ENCODE peak calls at places on chromosomes 16 and 17, in four cellular contexts. V is GM20000; G is A549; K is CD4-positive, alpha-beta T cell. X is an unnamed sample.
A peak's percentile ranks its signal among the peaks of the same experiment; 100 is the strongest.

GRCh38 chr16:84543931-84544776 is 39.7 kb upstream of the MEAK7 start:
- DNase-seq in V (no peak), G (no peak), K (peak; percentile 29), X (peak; percentile 84)

GRCh38 chr17:5049314-5049819 is 14.1 kb upstream of the SLC52A1 start:
- DNase-seq in V (peak; percentile 55), G (no peak), K (peak; percentile 78), X (peak; percentile 69)

GRCh38 chr16:20621406-20621805 is 45.2 kb upstream of the ACSM2B start:
- DNase-seq in V (no peak), G (no peak), K (no peak), X (no peak)

GRCh38 chr16:8571061-8571596 is 19.2 kb downstream of the TMEM114 start:
- DNase-seq in V (no peak), G (no peak), K (no peak), X (no peak)

GRCh38 chr16:85314633-85315032 is 202.4 kb upstream of the CIBAR2 start:
- DNase-seq in V (no peak), G (no peak), K (no peak), X (no peak)

GRCh38 chr17:21475555-21475954 is 99.4 kb downstream of the KCNJ12 start:
- DNase-seq in V (no peak), G (no peak), K (no peak), X (no peak)

GRCh38 chr17:8889458-8890210 is 22.2 kb upstream of the PIK3R6 start:
- DNase-seq in V (no peak), G (no peak), K (no peak), X (no peak)

GRCh38 chr16:3977376-3977775 is 96.9 kb upstream of the CREBBP start:
- DNase-seq in V (no peak), G (no peak), K (no peak), X (no peak)

GRCh38 chr17:9890124-9890523 is 14.9 kb downstream of the RCVRN start:
- DNase-seq in V (peak; percentile 64), G (peak; percentile 52), K (no peak), X (peak; percentile 39)

GRCh38 chr16:55437627-55438026 is 41.4 kb upstream of the MMP2 start:
- DNase-seq in V (peak; percentile 12), G (no peak), K (no peak), X (no peak)

GRCh38 chr17:64097196-64097936 is 32.6 kb downstream of the ERN1 start:
- DNase-seq in V (no peak), G (no peak), K (no peak), X (no peak)

GRCh38 chr16:1613240-1613639 is 1.1 kb downstream of the CRAMP1 start:
- DNase-seq in V (peak; percentile 39), G (no peak), K (no peak), X (peak; percentile 27)

GRCh38 chr16:2770057-2770780 is 6.9 kb downstream of the ELOB start:
- DNase-seq in V (no peak), G (no peak), K (no peak), X (no peak)

GRCh38 chr17:65261152-65261551 is 124.0 kb downstream of the RGS9 start:
- DNase-seq in V (no peak), G (no peak), K (no peak), X (no peak)

GRCh38 chr16:16150878-16151152 is 72.5 kb downstream of the ABCC6 start:
- DNase-seq in V (no peak), G (no peak), K (no peak), X (no peak)

GRCh38 chr17:13601317-13601775 is 383 bp downstream of the HS3ST3A1 start:
- DNase-seq in V (peak; percentile 23), G (no peak), K (no peak), X (no peak)

GRCh38 chr17:50806141-50806643 is 29.2 kb upstream of the WFIKKN2 start:
- DNase-seq in V (no peak), G (no peak), K (no peak), X (peak; percentile 14)

GRCh38 chr16:52812945-52813556 is 239.6 kb downstream of the CHD9NB start:
- DNase-seq in V (no peak), G (peak; percentile 10), K (no peak), X (no peak)

GRCh38 chr16:89322381-89323119 is 105.0 kb downstream of the ZNF778 start:
- DNase-seq in V (no peak), G (peak; percentile 70), K (no peak), X (no peak)

GRCh38 chr16:24668481-24669001 is 60.9 kb upstream of the TNRC6A start:
- DNase-seq in V (no peak), G (no peak), K (no peak), X (peak; percentile 77)

GRCh38 chr17:48722924-48723554 is at the start of gene PRAC2:
- DNase-seq in V (no peak), G (no peak), K (no peak), X (no peak)

GRCh38 chr16:47392114-47392513 is 68.7 kb downstream of the ITFG1 start:
- DNase-seq in V (peak; percentile 31), G (no peak), K (no peak), X (peak; percentile 28)

GRCh38 chr17:74592087-74592990 is at the start of gene CD300LD:
- DNase-seq in V (no peak), G (no peak), K (no peak), X (no peak)

GRCh38 chr17:58072862-58073261 is 10.4 kb upstream of the DYNLL2 start:
- DNase-seq in V (no peak), G (no peak), K (no peak), X (no peak)

GRCh38 chr16:80583466-80583865 is 42.7 kb downstream of the DYNLRB2 start:
- DNase-seq in V (no peak), G (no peak), K (no peak), X (peak; percentile 70)

GRCh38 chr16:55647798-55648197 is 8.0 kb upstream of the SLC6A2 start:
- DNase-seq in V (no peak), G (no peak), K (no peak), X (no peak)

GRCh38 chr17:56948491-56948890 is 12.4 kb downstream of the COIL start:
- DNase-seq in V (no peak), G (no peak), K (no peak), X (no peak)

GRCh38 chr17:63993368-63993990 is 4.7 kb upstream of the PRR29 start:
- DNase-seq in V (no peak), G (no peak), K (no peak), X (no peak)

GRCh38 chr16:84730406-84731106 is 30.8 kb downstream of the USP10 start:
- DNase-seq in V (peak; percentile 52), G (peak; percentile 82), K (peak; percentile 12), X (peak; percentile 64)

GRCh38 chr16:57694556-57695377 is at the start of gene DRC7:
- DNase-seq in V (peak; percentile 66), G (peak; percentile 93), K (no peak), X (peak; percentile 46)

GRCh38 chr16:2757344-2757743 is 4.9 kb downstream of the SRRM2 start:
- DNase-seq in V (no peak), G (no peak), K (no peak), X (no peak)

GRCh38 chr16:78684040-78684611 is 584.7 kb downstream of the WWOX start:
- DNase-seq in V (no peak), G (peak; percentile 6), K (no peak), X (no peak)

GRCh38 chr17:36705651-36706436 is 104.5 kb downstream of the MRM1 start:
- DNase-seq in V (peak; percentile 79), G (peak; percentile 89), K (peak; percentile 36), X (peak; percentile 74)

GRCh38 chr17:36703860-36704266 is 102.5 kb downstream of the MRM1 start:
- DNase-seq in V (peak; percentile 42), G (peak; percentile 51), K (peak; percentile 42), X (peak; percentile 64)

GRCh38 chr17:36707904-36708303 is 106.5 kb downstream of the MRM1 start:
- DNase-seq in V (no peak), G (no peak), K (no peak), X (no peak)

GRCh38 chr17:36706437-36706731 is 105.0 kb downstream of the MRM1 start:
- DNase-seq in V (no peak), G (no peak), K (no peak), X (no peak)
- TF ChIP-seq CTCF in V (no peak), G (no peak), K (peak; percentile 34), X (peak; percentile 25)

DNA sequence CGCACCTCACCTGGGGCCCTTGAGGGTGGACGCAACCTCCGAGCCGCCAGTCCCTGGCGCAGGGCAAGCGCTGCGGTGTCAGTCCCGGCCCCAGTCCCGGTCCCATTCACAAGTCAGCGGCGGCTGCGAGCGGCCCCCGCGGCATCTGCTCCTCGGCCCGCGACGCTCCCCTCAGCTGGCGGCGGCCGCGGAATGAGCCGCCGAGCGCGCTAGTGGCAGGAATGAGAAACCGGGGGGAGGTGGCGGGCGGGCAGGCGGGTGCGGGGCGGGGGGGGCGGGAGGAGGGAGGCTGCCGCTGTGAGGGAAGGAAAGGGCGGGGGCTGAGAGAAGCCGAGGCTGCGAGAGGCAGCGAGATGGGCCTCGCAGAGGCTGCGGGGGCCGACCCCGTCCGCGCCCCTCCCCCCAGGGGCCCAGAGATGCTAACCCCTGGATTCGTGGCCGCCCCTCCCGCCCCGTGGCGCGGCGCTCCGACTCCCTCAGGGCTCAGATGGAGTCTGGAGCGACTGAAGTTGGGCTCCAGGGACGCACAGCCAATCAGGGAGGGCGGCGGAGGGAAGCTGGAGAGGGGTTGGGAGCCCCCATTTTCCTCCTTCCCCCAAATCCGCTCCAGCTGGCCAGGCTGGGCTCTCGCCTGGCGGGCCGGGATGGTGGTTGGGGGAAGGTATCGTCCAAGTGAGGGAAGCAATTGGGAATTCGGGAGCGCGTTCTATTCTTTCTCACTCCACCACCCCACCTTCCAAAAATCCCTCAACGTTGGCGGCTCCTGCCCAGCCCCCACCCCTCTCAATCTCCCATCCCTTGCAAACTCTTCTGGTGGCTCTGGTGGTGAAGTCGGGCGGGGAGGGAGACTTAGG is at the start of gene CDH11:
- DNase-seq in V (no peak), G (no peak), K (no peak), X (no peak)
- TF ChIP-seq CTCF in V (no peak), G (no peak), K (no peak), X (no peak)

GRCh38 chr16:68021490-68021889 is 1.5 kb downstream of the DDX28 start:
- DNase-seq in V (no peak), G (no peak), K (no peak), X (no peak)

GRCh38 chr16:68019167-68019680 is 3.5 kb upstream of the DPEP2NB start:
- DNase-seq in V (no peak), G (no peak), K (no peak), X (no peak)

GRCh38 chr16:68022278-68022727 is 729 bp downstream of the DDX28 start:
- DNase-seq in V (no peak), G (no peak), K (no peak), X (no peak)

DNA sequence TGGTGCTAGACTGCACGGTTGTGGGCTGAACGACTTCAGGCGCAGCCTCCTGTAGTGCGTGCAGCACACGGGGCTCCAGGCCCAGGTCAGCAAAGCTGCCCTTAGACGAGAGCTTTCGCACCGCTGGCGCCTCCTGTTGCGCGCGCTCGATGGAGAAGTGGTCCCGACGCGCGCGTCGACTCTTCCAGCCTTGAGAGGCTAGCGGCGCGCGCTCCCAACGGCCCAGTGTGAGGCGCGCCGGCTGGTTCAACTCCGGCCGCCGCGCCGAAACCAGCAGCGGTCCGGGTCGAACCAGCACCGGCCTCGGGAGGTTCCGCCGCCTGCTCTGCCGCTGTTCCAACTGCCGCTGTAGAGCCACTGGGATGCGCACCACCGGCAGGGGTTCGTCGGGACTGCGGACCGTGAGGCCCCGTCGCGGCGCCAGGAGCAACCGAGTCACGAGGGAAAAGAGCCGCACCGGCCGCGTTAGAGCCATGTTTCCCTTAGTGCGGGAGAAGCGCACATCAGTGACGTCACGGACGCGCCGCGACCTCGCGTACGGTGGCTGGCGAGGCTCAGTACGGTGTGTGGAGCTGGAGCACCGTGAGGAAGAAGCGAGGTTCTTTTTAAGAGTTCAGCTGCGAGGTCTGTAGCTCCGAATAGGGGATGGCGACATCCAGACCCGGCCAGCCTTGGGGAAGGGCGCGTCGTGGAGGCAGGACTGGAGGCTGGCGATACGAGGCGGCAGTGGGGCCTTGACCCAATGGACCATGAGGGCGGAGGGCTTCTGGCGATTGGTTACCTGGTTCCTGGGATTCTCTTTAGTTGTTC is at the start of the genes DDX28 and DUS2:
- DNase-seq in V (peak; percentile 93), G (peak; percentile 73), K (peak; percentile 91), X (peak; percentile 95)
- TF ChIP-seq CTCF in V (no peak), G (no peak), K (no peak), X (no peak)

GRCh38 chr16:53955221-53955875 is 251.4 kb downstream of the FTO start:
- DNase-seq in V (no peak), G (no peak), K (no peak), X (no peak)
- TF ChIP-seq CTCF in V (no peak), G (no peak), K (no peak), X (no peak)